ENCODE peak calls at places on chromosomes 1 and 21, in eight cellular contexts. K, X, W, Y, G, M, R and T are unnamed samples. For H3K4me1, the result is how much of the 10 kb centered on the place peaks cover.

GRCh38 chr1:157021688-157022087 is 23.9 kb downstream of the ARHGEF11 start:
- DNase-seq in Y (no peak), R (no peak), K (no peak), W (no peak), G (no peak), M (no peak), X (no peak), T (no peak)

GRCh38 chr1:43077273-43077672 is 94.8 kb downstream of the EBNA1BP2 start:
- DNase-seq in W (no peak), K (no peak), R (no peak), Y (no peak), M (no peak), G (no peak), X (no peak), T (no peak)

GRCh38 chr1:64004451-64004850 is 199.0 kb upstream of the UBE2U start:
- DNase-seq in R (no peak), G (no peak), K (no peak), W (no peak), X (no peak), M (no peak), Y (no peak), T (no peak)

GRCh38 chr21:37874904-37875780 is 41.1 kb downstream of the KCNJ6 start:
- DNase-seq in K (no peak), M (no peak), X (no peak), W (no peak), G (no peak), Y (no peak), R (no peak), T (no peak)

GRCh38 chr1:41919764-41920397 is 1.2 kb upstream of the HIVEP3 start:
- DNase-seq in G (no peak), M (no peak), K (peak), R (peak), Y (peak), W (peak), X (no peak), T (peak)

GRCh38 chr1:68800182-68800581 is 303.3 kb upstream of the DEPDC1 start:
- DNase-seq in Y (no peak), W (no peak), K (no peak), M (no peak), G (no peak), X (no peak), R (no peak), T (no peak)

GRCh38 chr1:107649023-107649422 is 316.0 kb downstream of the VAV3 start:
- DNase-seq in M (no peak), X (peak), R (no peak), Y (no peak), K (no peak), W (no peak), G (no peak), T (no peak)

GRCh38 chr21:15249285-15249993 is 184.6 kb upstream of the NRIP1 start:
- DNase-seq in R (no peak), Y (no peak), G (no peak), W (no peak), M (no peak), K (no peak), X (peak), T (no peak)

GRCh38 chr21:45768741-45769049 is 125.2 kb downstream of the PCBP3 start:
- DNase-seq in Y (no peak), K (no peak), R (no peak), X (peak), W (no peak), G (no peak), M (no peak), T (no peak)

GRCh38 chr1:68916227-68916853 is 419.5 kb upstream of the DEPDC1 start:
- DNase-seq in G (no peak), M (no peak), K (no peak), R (no peak), X (peak), Y (no peak), W (no peak), T (peak)

GRCh38 chr1:20164694-20165202 is 21.1 kb upstream of the UBXN10 start:
- DNase-seq in R (no peak), W (peak), G (no peak), Y (peak), K (no peak), X (no peak), M (no peak), T (no peak)

GRCh38 chr1:225519166-225519863 is 91.5 kb upstream of the LBR start:
- DNase-seq in Y (no peak), W (no peak), X (no peak), G (no peak), R (no peak), K (no peak), M (no peak), T (no peak)

GRCh38 chr1:64243757-64244080 is 40.3 kb downstream of the UBE2U start:
- DNase-seq in W (no peak), R (no peak), K (no peak), X (no peak), M (no peak), G (no peak), Y (no peak), T (no peak)

GRCh38 chr1:227948493-227949260 is 945 bp upstream of the WNT9A start:
- DNase-seq in M (no peak), G (no peak), W (peak), Y (peak), R (peak), X (peak), K (peak), T (peak)

GRCh38 chr1:167668108-167668507 is 38.1 kb downstream of the RCSD1 start:
- DNase-seq in R (no peak), Y (no peak), M (no peak), G (peak), K (no peak), X (no peak), W (no peak), T (no peak)

GRCh38 chr1:21906173-21907078 is 30.7 kb downstream of the HSPG2 start:
- DNase-seq in Y (peak), G (no peak), X (no peak), W (peak), R (no peak), M (no peak), K (no peak), T (peak)

GRCh38 chr1:39416609-39417008 is 74.8 kb upstream of the BMP8A start:
- DNase-seq in K (no peak), X (no peak), W (no peak), M (no peak), R (no peak), G (no peak), Y (no peak), T (no peak)

GRCh38 chr1:55484173-55484572 is 269.0 kb upstream of the USP24 start:
- DNase-seq in G (no peak), K (no peak), R (no peak), M (no peak), X (peak), W (no peak), Y (no peak), T (no peak)

GRCh38 chr1:2952371-2952770 is 68.9 kb upstream of the ACTRT2 start:
- DNase-seq in Y (no peak), X (no peak), M (no peak), K (peak), W (no peak), R (peak), G (no peak), T (no peak)

GRCh38 chr1:225745231-225745630 is 32.4 kb upstream of the SRP9 start:
- DNase-seq in X (no peak), K (no peak), M (no peak), G (no peak), R (no peak), W (no peak), Y (no peak), T (no peak)

GRCh38 chr1:205572426-205572825 is 59.4 kb downstream of the ELK4 start:
- DNase-seq in G (no peak), W (no peak), R (no peak), Y (peak), M (no peak), K (no peak), X (no peak), T (no peak)

GRCh38 chr1:206464456-206464964 is 5.8 kb upstream of the IKBKE start:
- DNase-seq in Y (no peak), X (peak), G (no peak), R (no peak), M (no peak), W (no peak), K (no peak), T (no peak)

GRCh38 chr1:26833432-26834405 is 7.2 kb downstream of the ZDHHC18 start:
- DNase-seq in M (no peak), K (no peak), X (no peak), W (peak), G (peak), Y (peak), R (peak), T (no peak)

GRCh38 chr21:26776320-26777021 is 68.7 kb downstream of the ADAMTS1 start:
- DNase-seq in W (no peak), Y (no peak), G (no peak), X (peak), M (no peak), R (no peak), K (no peak), T (no peak)

DNA sequence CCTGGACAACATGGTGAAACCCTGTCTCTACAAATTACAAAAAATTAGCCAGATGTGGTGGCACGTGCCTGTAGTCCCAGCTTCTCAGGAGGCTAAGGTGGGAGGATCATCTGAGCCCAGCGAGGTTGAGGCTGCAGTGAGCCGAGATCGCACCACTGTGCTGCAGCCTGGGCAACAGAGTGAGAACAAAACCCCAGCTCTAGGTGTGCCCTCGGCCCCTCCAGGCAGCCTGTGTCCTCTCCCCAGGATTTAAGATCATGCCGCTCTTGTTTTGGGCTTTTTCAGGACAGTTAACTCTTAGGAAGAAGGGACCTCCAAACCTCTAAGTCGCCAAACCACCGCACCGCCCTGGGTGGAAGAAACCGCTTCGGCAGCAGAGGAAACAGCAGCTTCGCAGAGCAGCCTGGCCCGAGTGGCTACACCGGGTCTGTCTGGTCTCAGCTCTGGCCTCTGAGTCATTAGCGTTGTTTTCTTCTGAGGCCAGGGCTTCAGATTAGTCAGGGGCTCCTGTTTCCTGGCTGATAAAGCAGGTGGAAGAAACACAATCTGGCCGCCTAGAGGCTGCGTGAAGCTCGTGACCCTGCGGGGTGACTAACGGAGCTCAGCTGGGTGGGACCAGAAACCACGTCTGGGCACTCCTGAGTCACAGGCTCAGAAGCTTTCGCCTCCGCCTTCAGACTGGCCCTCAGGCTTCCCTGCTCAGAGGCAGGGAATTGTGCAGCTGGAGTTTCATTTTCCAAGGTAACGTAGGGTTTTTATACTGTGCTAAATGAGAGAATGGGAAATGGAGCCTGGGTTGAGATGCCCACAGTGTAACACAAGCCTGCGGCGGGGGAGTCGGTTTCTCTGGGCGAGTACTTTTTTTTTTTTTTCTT is 44.7 kb downstream of the CHAF1B start:
- DNase-seq in Y (peak), W (peak), G (no peak), X (peak), R (peak), M (peak), K (no peak), T (peak)
- TF ChIP-seq CTCF in Y (no peak), W (no peak), G (no peak), X (peak), R (no peak), M (no peak), K (no peak), T (no peak)

GRCh38 chr1:56574794-56575193 is 4.6 kb downstream of the PLPP3 start:
- DNase-seq in W (no peak), Y (no peak), R (no peak), K (no peak), G (no peak), M (no peak), X (no peak), T (no peak)
- H3K4me1 ChIP-seq in W (under half), Y (under half), R (half or more), K (under half), G (half or more), M (under half), X (half or more), T (under half)

DNA sequence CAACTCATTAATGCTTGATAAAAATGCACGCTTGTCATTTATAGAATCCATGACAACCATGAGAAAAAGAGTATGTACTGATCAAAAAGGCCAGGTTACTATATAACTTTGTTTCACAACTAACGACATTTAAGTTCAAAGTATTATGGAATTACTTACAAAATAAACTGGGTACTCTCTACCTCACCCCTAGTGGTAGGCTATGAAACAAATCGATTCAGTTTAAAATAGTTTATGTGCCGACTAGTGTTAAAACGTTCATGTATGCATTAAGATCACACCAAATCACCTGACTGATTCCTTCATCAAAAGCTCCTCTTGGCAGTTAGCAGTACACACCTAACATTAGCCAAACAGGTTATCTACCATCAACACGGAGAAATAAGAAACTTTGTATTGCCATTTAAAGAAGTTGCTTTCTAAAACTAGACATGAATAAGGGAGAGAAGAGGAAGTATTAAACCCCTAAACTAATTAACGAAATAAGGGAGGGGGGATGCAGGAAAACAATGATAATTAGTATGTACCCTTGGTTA is 137.1 kb downstream of the AKT3 start:
- DNase-seq in R (no peak), W (no peak), M (no peak), K (no peak), Y (no peak), X (peak), G (no peak), T (no peak)
- TF ChIP-seq CTCF in R (no peak), W (no peak), M (no peak), K (peak), Y (no peak), X (peak), G (peak), T (no peak)

GRCh38 chr1:208127284-208127683 is 116.9 kb downstream of the PLXNA2 start:
- DNase-seq in R (no peak), X (no peak), K (no peak), G (no peak), Y (no peak), W (no peak), M (no peak), T (no peak)
- H3K4me1 ChIP-seq in R (under half), X (under half), K (under half), G (under half), Y (under half), W (under half), M (under half), T (under half)

DNA sequence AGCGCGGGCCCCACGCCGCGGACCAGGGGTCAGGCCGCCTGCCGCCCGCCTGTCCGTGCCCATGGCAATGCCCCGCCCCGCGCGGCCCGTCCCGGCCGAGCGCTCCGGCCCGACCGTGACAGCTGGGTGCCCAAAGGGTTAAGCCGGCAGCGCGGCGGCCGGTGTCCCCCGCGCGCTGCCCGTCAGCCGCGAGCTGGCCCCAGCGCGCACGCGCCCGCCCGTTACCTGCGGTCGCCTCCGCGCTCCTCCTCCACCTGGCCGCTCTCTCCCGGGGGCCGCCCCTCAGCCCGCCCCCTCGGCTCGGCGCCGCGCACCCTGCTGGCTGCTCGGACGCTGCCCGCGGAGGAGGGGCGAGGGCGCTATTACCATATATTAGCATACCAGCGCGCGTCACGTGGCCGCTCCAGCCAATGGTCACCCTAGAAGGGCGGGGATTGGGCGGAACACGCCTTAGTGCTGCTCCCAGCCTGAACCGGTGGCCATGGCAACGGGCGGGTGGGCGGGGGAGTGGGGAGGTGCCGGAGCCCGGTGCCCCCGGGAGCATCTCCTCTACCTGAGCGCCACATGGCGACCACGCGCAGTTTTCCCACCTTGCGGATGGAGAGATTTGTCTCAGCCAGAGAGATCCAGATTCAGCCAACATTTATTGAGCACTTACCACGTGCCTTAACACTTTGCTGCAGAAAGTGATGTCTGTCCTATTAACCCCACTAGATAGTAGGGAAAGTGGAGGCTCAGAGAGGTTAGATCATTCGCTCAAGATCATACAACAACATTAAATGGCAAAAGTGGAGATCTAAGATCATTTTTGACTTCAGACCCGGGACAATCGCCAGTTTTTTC is at the start of gene PHC2:
- DNase-seq in W (peak), R (peak), K (peak), G (peak), M (peak), X (peak), Y (peak), T (peak)
- TF ChIP-seq CTCF in W (peak), R (peak), K (peak), G (peak), M (peak), X (peak), Y (no peak), T (no peak)

DNA sequence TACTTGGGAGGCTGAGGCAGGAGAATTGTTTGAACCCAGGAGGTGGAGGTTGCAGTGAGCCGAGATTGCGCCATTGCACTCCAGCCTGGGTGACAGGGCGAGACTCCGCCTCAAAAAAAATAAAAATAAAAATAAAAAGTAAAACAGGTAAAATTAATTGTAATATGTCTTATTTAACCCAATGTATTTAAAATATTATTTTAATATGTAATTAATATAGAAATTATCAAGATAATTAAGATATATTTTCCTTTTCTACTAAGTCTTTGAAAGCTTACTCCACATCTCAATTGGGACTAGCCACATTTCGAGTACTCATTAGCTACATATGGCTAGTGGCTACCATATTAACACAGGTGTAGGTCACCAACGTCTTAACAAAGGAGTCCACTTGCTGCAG is 61.6 kb upstream of the IPO9 start:
- DNase-seq in W (no peak), K (no peak), G (no peak), X (no peak), R (no peak), M (no peak), Y (no peak), T (no peak)
- H3K4me1 ChIP-seq in W (under half), K (under half), G (under half), X (under half), R (under half), M (under half), Y (under half), T (under half)

GRCh38 chr1:84143796-84144565 is at the start of gene PRKACB:
- DNase-seq in M (no peak), K (no peak), G (peak), X (peak), W (no peak), R (no peak), Y (no peak), T (no peak)
- TF ChIP-seq CTCF in M (no peak), K (no peak), G (no peak), X (no peak), W (no peak), R (no peak), Y (no peak), T (no peak)